ENCODE peak calls at places on chromosome 19, in eight cellular contexts. E is CD8-positive, alpha-beta memory T cell; J is HCT116; V is mammary epithelial cell; T is neural progenitor cell; F is H1; B is AG10803; D is right atrium auricular region. R is an unnamed sample.

GRCh38 chr19:55488986-55489710 is 912 bp downstream of the SSC5D start:
- DNase-seq in V (no peak), D (no peak), T (no peak), B (peak; percentile 21), E (no peak), F (no peak), J (no peak), R (no peak)

GRCh38 chr19:30071871-30072270 is 129.8 kb downstream of the URI1 start:
- DNase-seq in F (no peak), V (no peak), D (no peak), B (no peak), T (no peak), E (no peak), J (no peak), R (no peak)

GRCh38 chr19:58037927-58038687 is 4.3 kb downstream of the ZSCAN1 start:
- DNase-seq in B (no peak), D (no peak), E (no peak), J (no peak), T (peak; percentile 69), V (no peak), F (peak; percentile 48), R (no peak)

GRCh38 chr19:39232708-39233107 is 12.1 kb downstream of the IFNL3 start:
- DNase-seq in D (no peak), T (no peak), F (no peak), E (no peak), V (no peak), B (no peak), J (no peak), R (no peak)

GRCh38 chr19:38045554-38046253 is 138.7 kb downstream of the SIPA1L3 start:
- DNase-seq in F (no peak), D (no peak), B (no peak), J (no peak), T (no peak), E (no peak), V (no peak), R (no peak)

GRCh38 chr19:49117677-49118564 is 1.0 kb downstream of the C19orf73 start:
- DNase-seq in D (no peak), E (no peak), V (no peak), J (no peak), T (no peak), F (no peak), B (no peak), R (no peak)

GRCh38 chr19:53004242-53004641 is 9.5 kb upstream of the ERVV-1 start:
- DNase-seq in J (no peak), E (no peak), D (no peak), T (no peak), F (no peak), V (no peak), B (no peak), R (no peak)

GRCh38 chr19:31348416-31349159 is 648 bp downstream of the TSHZ3 start:
- DNase-seq in D (no peak), E (no peak), V (peak; percentile 69), T (peak; percentile 39), F (peak; percentile 54), J (no peak), B (peak; percentile 31), R (no peak)

GRCh38 chr19:12638611-12639182 is 27.8 kb downstream of the MAN2B1 start:
- DNase-seq in V (no peak), E (no peak), D (no peak), J (no peak), F (no peak), T (no peak), B (no peak), R (no peak)

GRCh38 chr19:12872941-12873890 is 8.0 kb downstream of the DNASE2 start:
- DNase-seq in V (peak; percentile 75), D (no peak), T (peak; percentile 21), E (peak; percentile 52), B (peak; percentile 30), J (no peak), F (peak; percentile 55), R (peak; percentile 8)

GRCh38 chr19:55373993-55374757 is 2.5 kb upstream of the TMEM190 start:
- DNase-seq in T (peak; percentile 60), J (no peak), F (no peak), V (no peak), D (no peak), B (peak; percentile 59), E (no peak), R (no peak)

GRCh38 chr19:29535432-29535831 is 9.6 kb downstream of the VSTM2B start:
- DNase-seq in B (no peak), J (no peak), V (no peak), D (no peak), E (no peak), F (peak; percentile 40), T (peak; percentile 39), R (no peak)

GRCh38 chr19:12792048-12792852 is 964 bp downstream of the JUNB start:
- DNase-seq in J (no peak), T (peak; percentile 76), E (peak; percentile 72), V (peak; percentile 62), D (no peak), F (peak; percentile 84), B (peak; percentile 64), R (no peak)

GRCh38 chr19:55646889-55647731 is 902 bp upstream of the CCDC106 start:
- DNase-seq in B (no peak), E (no peak), D (no peak), T (peak; percentile 50), F (no peak), J (no peak), V (no peak), R (no peak)

GRCh38 chr19:38448225-38448624 is 14.7 kb downstream of the RYR1 start:
- DNase-seq in D (no peak), V (no peak), B (no peak), F (no peak), T (no peak), E (no peak), J (no peak), R (no peak)

GRCh38 chr19:17703823-17704463 is 15.3 kb upstream of the MAP1S start:
- DNase-seq in E (peak; percentile 59), B (peak; percentile 35), V (peak; percentile 32), J (peak; percentile 64), D (peak; percentile 63), F (peak; percentile 95), T (peak; percentile 77), R (no peak)

GRCh38 chr19:2720777-2721569 is at the start of gene DIRAS1:
- DNase-seq in B (no peak), J (no peak), E (no peak), T (peak; percentile 60), V (no peak), F (peak; percentile 77), D (no peak), R (no peak)

DNA sequence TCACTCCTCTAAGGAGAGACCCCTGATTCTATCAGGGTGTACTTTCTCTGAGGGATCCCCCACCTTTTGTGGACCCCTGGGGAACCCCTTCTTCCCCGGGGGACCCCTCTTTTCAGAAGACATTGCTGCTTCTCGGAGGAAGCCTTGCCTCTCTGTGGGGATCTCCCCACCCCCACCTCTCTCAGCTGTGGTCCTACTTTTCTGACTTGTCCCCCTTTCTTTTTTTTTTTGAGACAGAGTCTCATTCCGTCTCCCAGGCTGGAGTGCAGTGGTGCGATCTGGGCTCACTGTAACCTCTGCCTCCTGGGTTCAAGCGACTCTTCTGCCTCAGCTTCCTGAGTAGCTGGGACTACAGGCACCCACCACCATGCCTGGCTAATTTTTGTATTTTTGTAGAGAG is 18.4 kb upstream of the GATAD2A start:
- DNase-seq in F (no peak), V (no peak), E (no peak), B (no peak), J (no peak), D (no peak), T (no peak), R (no peak)
- H3K4me3 ChIP-seq in F (no peak overlapping the region), V (peak overlapping the region; percentile 84), E (peak overlapping the region; percentile 90), B (peak overlapping the region; percentile 74), J (peak overlapping the region; percentile 94), D (peak overlapping the region; percentile 89), T (peak overlapping the region; percentile 80), R (peak overlapping the region; percentile 90)

DNA sequence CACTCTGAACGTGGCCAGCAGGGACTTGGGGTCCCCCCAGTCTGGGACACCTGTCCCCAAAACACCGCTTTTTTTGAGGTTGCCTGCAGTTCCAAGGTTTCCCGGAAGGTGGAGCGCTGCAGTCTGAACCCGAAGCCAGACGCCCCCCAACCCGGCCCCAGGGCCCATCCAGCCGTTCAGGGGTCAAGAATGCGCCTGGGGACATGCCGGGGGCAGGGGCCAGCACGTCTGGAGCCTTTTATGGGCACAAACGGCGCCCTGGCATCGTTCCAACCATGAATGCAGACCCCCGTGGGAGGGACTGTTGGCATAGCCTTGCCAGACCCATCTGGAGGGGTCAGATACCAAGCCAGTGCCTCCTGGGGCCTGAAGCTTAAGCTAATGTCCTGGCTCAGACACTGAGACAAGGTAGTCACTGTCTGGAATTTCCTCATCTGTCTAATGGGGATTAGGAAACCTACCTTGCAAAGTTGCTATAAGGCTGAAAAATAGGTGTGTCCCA is 6.9 kb downstream of the S1PR5 start:
- DNase-seq in F (peak; percentile 98), V (peak; percentile 72), T (peak; percentile 64), D (no peak), E (peak; percentile 41), B (no peak), J (no peak), R (peak; percentile 17)
- H3K4me3 ChIP-seq in F (no peak overlapping the region), V (no peak overlapping the region), T (no peak overlapping the region), D (no peak overlapping the region), E (no peak overlapping the region), B (no peak overlapping the region), J (no peak overlapping the region), R (no peak overlapping the region)

DNA sequence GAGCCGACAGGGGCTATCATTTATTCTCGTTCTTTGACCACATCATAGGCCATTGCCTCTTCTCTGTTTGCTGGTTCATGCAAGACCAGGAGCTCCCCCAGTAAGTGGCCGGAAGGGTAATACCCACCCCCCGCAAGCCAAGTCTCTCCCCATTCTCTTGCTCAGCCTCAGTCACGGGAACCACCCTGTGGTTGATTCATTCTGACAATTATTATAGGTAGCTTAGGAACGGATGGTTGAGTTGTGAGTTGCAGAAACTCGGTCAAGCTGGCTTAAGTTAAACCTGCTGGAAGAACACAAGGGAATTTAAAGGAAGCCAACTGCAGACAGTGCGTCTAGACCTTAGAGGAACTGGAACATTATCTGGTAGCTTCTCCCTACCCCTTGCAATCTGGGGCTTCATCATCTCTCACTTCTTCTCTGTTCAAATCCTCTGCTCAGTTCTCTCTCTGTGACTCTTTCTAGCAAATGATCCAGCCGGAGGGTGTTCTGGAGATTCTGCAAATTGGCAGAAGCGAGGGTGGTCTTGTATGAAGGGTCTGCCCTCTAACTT is 8.9 kb downstream of the FPR1 start:
- DNase-seq in D (no peak), V (peak; percentile 87), J (no peak), E (no peak), B (peak; percentile 92), F (no peak), T (no peak), R (no peak)
- H3K4me3 ChIP-seq in D (no peak overlapping the region), V (no peak overlapping the region), J (no peak overlapping the region), E (no peak overlapping the region), B (no peak overlapping the region), F (no peak overlapping the region), T (no peak overlapping the region), R (no peak overlapping the region)

DNA sequence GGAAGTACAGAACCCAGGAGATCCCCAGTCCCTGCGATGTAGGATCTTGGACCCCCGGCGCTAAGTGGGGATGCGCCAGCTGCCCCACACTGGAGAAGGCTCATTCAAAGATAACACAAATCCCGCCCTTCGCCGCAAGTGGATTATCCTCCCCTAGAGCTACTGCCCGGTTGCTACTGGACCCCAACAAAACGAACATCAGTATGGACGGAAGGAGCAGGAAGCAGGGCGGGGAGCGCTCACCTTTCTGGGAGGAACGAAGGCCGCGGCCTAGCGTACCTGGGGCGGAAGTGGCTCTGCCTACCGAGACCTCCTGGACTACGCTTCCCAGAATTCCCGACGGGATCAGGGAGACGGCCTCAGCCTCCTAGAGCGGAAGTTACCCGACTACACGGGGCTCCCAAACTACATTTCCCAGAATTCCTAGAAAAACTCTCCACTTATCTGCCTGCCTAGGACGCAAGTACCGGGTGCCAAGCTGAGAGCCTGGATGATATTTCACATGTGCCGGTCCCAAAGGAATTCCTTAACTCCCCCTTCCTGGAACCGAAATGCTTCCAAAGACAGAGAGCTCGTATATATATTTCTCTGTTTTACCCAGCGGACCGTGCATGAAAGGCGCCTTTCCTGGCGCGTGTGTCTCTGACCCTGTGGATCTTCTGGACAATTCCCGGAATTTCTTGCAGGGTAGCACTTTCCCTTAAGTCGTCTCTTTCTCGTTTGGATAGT is at the start of gene ZNF112:
- DNase-seq in V (peak; percentile 97), J (peak; percentile 90), T (peak; percentile 94), B (peak; percentile 89), D (peak; percentile 82), F (peak; percentile 81), E (no peak), R (no peak)
- H3K4me3 ChIP-seq in V (peak within 1 kb of the TSS; percentile 86), J (peak within 1 kb of the TSS; percentile 70), T (peak within 1 kb of the TSS; percentile 75), B (peak within 1 kb of the TSS; percentile 91), D (peak within 1 kb of the TSS; percentile 54), F (peak within 1 kb of the TSS; percentile 71), E (no peak within 1 kb of the TSS), R (no peak within 1 kb of the TSS)

R was measured in HL-60.